ENCODE peak calls at places on chromosomes 6 and 20, in four cellular contexts. M, H, W and S are unnamed samples.
A peak's percentile ranks its signal among the peaks of the same experiment; 100 is the strongest.

GRCh38 chr6:23783901-23784300 is 342.1 kb upstream of the NRSN1 start:
- DNase-seq in M (no peak), H (no peak), W (no peak), S (no peak)

GRCh38 chr6:18053555-18054445 is 66.4 kb upstream of the KIF13A start:
- DNase-seq in M (peak; percentile 6), H (no peak), W (no peak), S (no peak)

GRCh38 chr20:21901470-21902275 is 196.2 kb downstream of the PAX1 start:
- DNase-seq in M (no peak), H (no peak), W (no peak), S (no peak)

GRCh38 chr6:127516676-127517273 is 2.4 kb downstream of the MTCL3 start:
- DNase-seq in M (peak; percentile 57), H (peak; percentile 88), W (no peak), S (no peak)

GRCh38 chr6:68559052-68559451 is 76.0 kb upstream of the ADGRB3 start:
- DNase-seq in M (no peak), H (peak; percentile 79), W (no peak), S (no peak)

GRCh38 chr20:37209193-37209592 is 29.8 kb upstream of the MROH8 start:
- DNase-seq in M (no peak), H (no peak), W (no peak), S (no peak)

GRCh38 chr6:25886066-25886465 is 12.0 kb upstream of the SLC17A3 start:
- DNase-seq in M (no peak), H (no peak), W (no peak), S (no peak)

GRCh38 chr6:158232445-158233213 is 64.5 kb downstream of the GTF2H5 start:
- DNase-seq in M (peak; percentile 63), H (peak; percentile 72), W (peak; percentile 13), S (peak; percentile 3)

GRCh38 chr20:47358052-47358671 is 1.7 kb upstream of the ZMYND8 start:
- DNase-seq in M (no peak), H (no peak), W (no peak), S (no peak)

GRCh38 chr6:40586800-40587201 is 363 bp downstream of the LRFN2 start:
- DNase-seq in M (no peak), H (peak; percentile 46), W (no peak), S (no peak)

GRCh38 chr20:34891166-34892062 is 15.0 kb downstream of the ACSS2 start:
- DNase-seq in M (peak; percentile 88), H (no peak), W (no peak), S (no peak)

GRCh38 chr6:134537146-134537555 is 219.2 kb upstream of the SGK1 start:
- DNase-seq in M (peak; percentile 97), H (peak; percentile 60), W (no peak), S (no peak)

GRCh38 chr20:43752561-43753301 is 25.9 kb upstream of the GTSF1L start:
- DNase-seq in M (peak; percentile 90), H (no peak), W (no peak), S (peak; percentile 7)

GRCh38 chr6:148629197-148629909 is 117.5 kb upstream of the UST start:
- DNase-seq in M (peak; percentile 44), H (no peak), W (no peak), S (no peak)

GRCh38 chr6:88048556-88048955 is 915 bp downstream of the SPACA1 start:
- DNase-seq in M (no peak), H (no peak), W (no peak), S (no peak)

GRCh38 chr20:10609276-10609675 is 64.5 kb downstream of the JAG1 start:
- DNase-seq in M (peak; percentile 86), H (no peak), W (no peak), S (no peak)

GRCh38 chr6:91822581-91822980 is 1235.7 kb upstream of the MAP3K7 start:
- DNase-seq in M (no peak), H (peak; percentile 7), W (no peak), S (no peak)

GRCh38 chr6:43386492-43386891 is 17.0 kb upstream of the ZNF318 start:
- DNase-seq in M (peak; percentile 25), H (peak; percentile 66), W (no peak), S (no peak)
- TF ChIP-seq CTCF in M (peak; percentile 60), H (peak; percentile 74), W (no peak), S (no peak)

GRCh38 chr6:149648148-149649145 is at the start of gene KATNA1:
- DNase-seq in M (peak; percentile 58), H (peak; percentile 89), W (peak; percentile 65), S (peak; percentile 34)
- TF ChIP-seq CTCF in M (no peak), H (no peak), W (no peak), S (no peak)

GRCh38 chr6:19204445-19204844 is 632.7 kb upstream of the ID4 start:
- DNase-seq in M (no peak), H (no peak), W (no peak), S (no peak)
- TF ChIP-seq CTCF in M (no peak), H (peak; percentile 41), W (no peak), S (no peak)

GRCh38 chr20:19715986-19716385 is 42.1 kb upstream of the RIN2 start:
- DNase-seq in M (no peak), H (no peak), W (no peak), S (no peak)

GRCh38 chr20:19712737-19713260 is 45.3 kb upstream of the RIN2 start:
- DNase-seq in M (peak; percentile 8), H (no peak), W (no peak), S (no peak)

GRCh38 chr20:19711126-19711525 is 46.9 kb upstream of the RIN2 start:
- DNase-seq in M (no peak), H (no peak), W (no peak), S (no peak)

GRCh38 chr20:19710336-19710721 is 47.7 kb upstream of the RIN2 start:
- DNase-seq in M (no peak), H (no peak), W (no peak), S (no peak)

GRCh38 chr20:19713851-19714716 is 44.0 kb upstream of the RIN2 start:
- DNase-seq in M (no peak), H (no peak), W (no peak), S (no peak)
- TF ChIP-seq CTCF in M (no peak), H (no peak), W (no peak), S (no peak)

DNA sequence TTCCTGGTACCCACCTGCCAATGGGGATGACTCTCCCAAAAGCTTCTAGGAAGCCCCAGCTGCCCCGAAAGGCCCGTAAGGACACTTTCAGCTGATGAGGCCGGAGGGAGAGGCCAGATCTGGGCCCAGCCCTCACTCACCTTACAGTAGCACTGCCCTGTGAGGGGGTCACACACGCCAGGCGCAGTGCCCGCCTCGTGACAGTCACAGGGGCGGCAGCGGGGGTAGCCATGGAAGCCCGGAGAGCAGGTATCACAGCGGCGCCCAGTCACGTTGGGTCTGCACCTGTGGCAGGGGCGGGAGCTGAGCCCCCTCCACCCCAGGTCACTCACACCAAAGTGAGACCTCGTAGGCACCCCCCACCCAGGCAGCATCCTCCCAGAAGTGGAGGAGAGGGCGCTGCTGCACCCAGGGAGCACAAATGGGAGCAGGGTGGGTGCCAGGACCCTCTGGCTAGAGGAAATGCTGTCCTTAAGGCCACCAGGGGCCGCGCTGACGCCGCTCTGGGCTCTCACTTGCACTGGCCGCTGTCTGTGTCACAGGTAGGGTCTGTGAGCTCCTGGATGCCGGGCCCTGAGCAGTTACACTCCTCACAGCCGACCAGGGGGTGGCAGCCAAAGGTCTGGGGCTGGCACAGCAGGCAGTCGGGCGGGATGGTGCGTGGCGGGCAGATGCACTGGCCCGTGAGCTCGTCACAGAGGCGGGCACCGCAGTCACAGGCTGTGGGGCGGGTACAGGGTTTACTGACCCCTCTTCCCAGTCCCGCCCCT is 25.1 kb downstream of the ADRM1 start:
- DNase-seq in M (no peak), H (no peak), W (no peak), S (no peak)
- TF ChIP-seq CTCF in M (no peak), H (no peak), W (no peak), S (no peak)